ENCODE peak calls at places on chromosomes 13 and 19, in nine cellular contexts. M is kidney; E is neural progenitor cell; K is CD8-positive, alpha-beta T cell; G is fibroblast of lung; C is pancreas; W is heart right ventricle; N is spleen; B is tibial artery. I is an unnamed sample.
A peak's percentile ranks its signal among the peaks of the same experiment; 100 is the strongest.

GRCh38 chr13:107211073-107211472 is 643.1 kb upstream of the ARGLU1 start:
- DNase-seq in M (no peak), E (peak; percentile 89), K (no peak), G (peak; percentile 87), C (peak; percentile 76), W (peak; percentile 56), N (no peak), B (peak; percentile 85), I (peak; percentile 74)

GRCh38 chr13:97003071-97003470 is 8.8 kb upstream of the OXGR1 start:
- DNase-seq in M (no peak), E (no peak), K (no peak), G (peak; percentile 71), C (no peak), W (no peak), N (no peak), B (no peak), I (no peak)

GRCh38 chr13:45209229-45209628 is 8.4 kb upstream of the KCTD4 start:
- DNase-seq in M (no peak), E (no peak), K (no peak), G (no peak), C (no peak), W (no peak), N (no peak), B (no peak), I (no peak)

GRCh38 chr13:85896516-85897450 is 97.6 kb upstream of the SLITRK6 start:
- DNase-seq in M (no peak), E (peak; percentile 3), K (no peak), G (no peak), C (no peak), W (no peak), N (peak; percentile 43), B (no peak), I (no peak)

GRCh38 chr13:55577082-55577846 is 1563.5 kb upstream of the PRR20A start:
- DNase-seq in M (no peak), E (peak; percentile 3), K (no peak), G (no peak), C (no peak), W (no peak), N (no peak), B (no peak), I (no peak)

GRCh38 chr13:112213467-112214245 is 146.7 kb downstream of the SOX1 start:
- DNase-seq in M (no peak), E (no peak), K (no peak), G (no peak), C (peak; percentile 77), W (no peak), N (no peak), B (no peak), I (peak; percentile 79)

GRCh38 chr13:45238945-45239795 is 38.3 kb upstream of the KCTD4 start:
- DNase-seq in M (no peak), E (no peak), K (no peak), G (peak; percentile 77), C (no peak), W (no peak), N (no peak), B (no peak), I (no peak)

GRCh38 chr19:47100290-47100689 is 13.3 kb downstream of the ZC3H4 start:
- DNase-seq in M (no peak), E (no peak), K (no peak), G (no peak), C (no peak), W (no peak), N (peak; percentile 4), B (no peak), I (no peak)

GRCh38 chr13:94667190-94667589 is 45.2 kb downstream of the SOX21 start:
- DNase-seq in M (no peak), E (no peak), K (no peak), G (no peak), C (no peak), W (no peak), N (no peak), B (no peak), I (no peak)

GRCh38 chr13:36528105-36528504 is 95.8 kb downstream of the CCNA1 start:
- DNase-seq in M (no peak), E (no peak), K (no peak), G (no peak), C (no peak), W (no peak), N (no peak), B (no peak), I (no peak)

GRCh38 chr19:15280915-15281683 is 48.9 kb upstream of the EPHX3 start:
- DNase-seq in M (peak; percentile 91), E (peak; percentile 96), K (no peak), G (peak; percentile 86), C (peak; percentile 70), W (peak; percentile 88), N (no peak), B (peak; percentile 92), I (no peak)

GRCh38 chr19:12800873-12801465 is 631 bp downstream of the PRDX2 start:
- DNase-seq in M (peak; percentile 77), E (peak; percentile 70), K (peak; percentile 22), G (no peak), C (peak; percentile 54), W (peak; percentile 38), N (peak; percentile 84), B (peak; percentile 71), I (no peak)

GRCh38 chr19:46704379-46705076 is 12.4 kb downstream of the PRKD2 start:
- DNase-seq in M (peak; percentile 88), E (peak; percentile 71), K (peak; percentile 80), G (no peak), C (peak; percentile 81), W (peak; percentile 86), N (peak; percentile 95), B (peak; percentile 83), I (peak; percentile 92)

GRCh38 chr13:32246468-32246867 is 68.7 kb downstream of the ZAR1L start:
- DNase-seq in M (no peak), E (peak; percentile 83), K (peak; percentile 23), G (peak; percentile 67), C (peak; percentile 46), W (peak; percentile 24), N (no peak), B (peak; percentile 75), I (no peak)

GRCh38 chr19:12787458-12787857 is 3.8 kb upstream of the JUNB start:
- DNase-seq in M (no peak), E (no peak), K (no peak), G (no peak), C (no peak), W (no peak), N (no peak), B (no peak), I (no peak)

GRCh38 chr13:29593605-29594297 is 1.7 kb downstream of the SLC7A1 start:
- DNase-seq in M (no peak), E (no peak), K (no peak), G (no peak), C (no peak), W (no peak), N (no peak), B (no peak), I (no peak)

GRCh38 chr19:1986357-1987162 is 29.0 kb downstream of the BTBD2 start:
- DNase-seq in M (peak; percentile 74), E (no peak), K (peak; percentile 20), G (no peak), C (no peak), W (no peak), N (no peak), B (no peak), I (no peak)
- H3K4me3 ChIP-seq in M (no peak overlapping the region), E (no peak overlapping the region), K (no peak overlapping the region), G (no peak overlapping the region), C (no peak overlapping the region), W (no peak overlapping the region), N (no peak overlapping the region), B (no peak overlapping the region), I (no peak overlapping the region)

DNA sequence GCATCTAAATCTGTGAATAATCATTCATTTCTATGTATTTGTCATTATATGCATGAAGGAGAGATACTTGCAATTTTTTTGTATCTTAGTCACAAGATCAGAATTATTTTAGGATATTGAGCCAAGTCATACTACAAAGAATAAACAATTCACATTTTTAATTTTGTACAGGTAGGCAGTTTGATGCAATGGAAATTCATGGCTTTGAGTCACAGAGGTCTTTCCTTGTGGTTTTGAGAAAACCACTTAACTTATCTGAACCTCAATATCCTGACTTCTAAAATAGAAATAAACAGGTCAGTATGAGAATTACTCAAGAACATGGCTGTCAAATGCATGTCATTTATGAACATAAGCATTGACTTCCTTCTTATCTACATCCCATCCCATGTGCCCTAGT is 221.4 kb upstream of the SLC10A2 start:
- DNase-seq in M (no peak), E (no peak), K (no peak), G (peak; percentile 85), C (no peak), W (no peak), N (no peak), B (no peak), I (no peak)
- H3K9me3 ChIP-seq in M (no peaks in the 10 kb centered on the region), E (no peaks in the 10 kb centered on the region), K (no peaks in the 10 kb centered on the region), G (no peaks in the 10 kb centered on the region), C (no peaks in the 10 kb centered on the region), W (no peaks in the 10 kb centered on the region), N (no peaks in the 10 kb centered on the region), B (no peaks in the 10 kb centered on the region), I (no peaks in the 10 kb centered on the region)

GRCh38 chr13:61935710-61936109 is 520.1 kb upstream of the PCDH20 start:
- DNase-seq in M (no peak), E (no peak), K (no peak), G (no peak), C (no peak), W (no peak), N (no peak), B (no peak), I (no peak)
- H3K4me3 ChIP-seq in M (no peak overlapping the region), E (no peak overlapping the region), K (no peak overlapping the region), G (no peak overlapping the region), C (no peak overlapping the region), W (no peak overlapping the region), N (no peak overlapping the region), B (no peak overlapping the region), I (no peak overlapping the region)

GRCh38 chr19:23525265-23525862 is 130.1 kb upstream of the ZNF91 start:
- DNase-seq in M (no peak), E (no peak), K (no peak), G (no peak), C (no peak), W (no peak), N (no peak), B (no peak), I (no peak)

GRCh38 chr19:23522431-23522830 is 127.2 kb upstream of the ZNF91 start:
- DNase-seq in M (no peak), E (no peak), K (no peak), G (no peak), C (no peak), W (no peak), N (no peak), B (no peak), I (no peak)

GRCh38 chr19:23523863-23524262 is 128.6 kb upstream of the ZNF91 start:
- DNase-seq in M (no peak), E (no peak), K (no peak), G (no peak), C (no peak), W (no peak), N (no peak), B (no peak), I (no peak)

GRCh38 chr19:23520441-23520840 is 125.2 kb upstream of the ZNF91 start:
- DNase-seq in M (no peak), E (no peak), K (no peak), G (no peak), C (no peak), W (no peak), N (no peak), B (no peak), I (no peak)

DNA sequence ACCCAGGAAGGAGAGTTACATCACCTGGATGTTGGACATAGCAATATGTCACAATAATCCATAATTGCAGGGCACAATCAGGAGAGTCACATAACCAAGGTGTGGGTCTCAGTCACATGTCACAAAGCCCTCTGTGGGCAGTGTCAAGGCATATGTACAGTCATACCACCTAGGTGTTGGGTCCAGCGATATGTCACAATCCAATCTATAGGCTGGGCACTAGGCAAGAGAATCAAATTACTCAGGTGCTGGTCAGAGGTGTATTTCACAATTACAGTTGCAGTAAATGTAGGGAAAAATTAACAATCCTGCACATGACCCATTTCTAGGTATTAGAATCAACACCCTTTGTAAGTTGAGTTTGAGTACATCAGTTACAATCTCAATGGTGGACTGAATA is 126.2 kb upstream of the ZNF91 start:
- DNase-seq in M (no peak), E (no peak), K (no peak), G (no peak), C (no peak), W (no peak), N (no peak), B (no peak), I (no peak)
- H3K9me3 ChIP-seq in M (no peaks in the 10 kb centered on the region), E (peaks cover 9% of the 10 kb centered on the region), K (no peaks in the 10 kb centered on the region), G (no peaks in the 10 kb centered on the region), C (no peaks in the 10 kb centered on the region), W (no peaks in the 10 kb centered on the region), N (no peaks in the 10 kb centered on the region), B (no peaks in the 10 kb centered on the region), I (no peaks in the 10 kb centered on the region)